ENCODE peak calls at places on chromosomes 3 and 15, in four cellular contexts. One of them, this sample, is unnamed.

GRCh38 chr3:41674449-41674848 is 287.5 kb downstream of the ULK4 start:
- DNase-seq in A549: no peak
- DNase-seq in HepG2: no peak
- DNase-seq in K562: no peak
- DNase-seq in this sample: peak; percentile 46

GRCh38 chr15:88900309-88900981 is 5.1 kb upstream of the HAPLN3 start:
- DNase-seq in A549: peak; percentile 80
- DNase-seq in HepG2: no peak
- DNase-seq in K562: no peak
- DNase-seq in this sample: peak; percentile 58

GRCh38 chr3:16319307-16319706 is 54.3 kb downstream of the OXNAD1 start:
- DNase-seq in A549: peak; percentile 33
- DNase-seq in HepG2: peak; percentile 25
- DNase-seq in K562: peak; percentile 84
- DNase-seq in this sample: no peak

GRCh38 chr3:197399486-197399885 is 101.1 kb upstream of the DLG1 start:
- DNase-seq in A549: no peak
- DNase-seq in HepG2: no peak
- DNase-seq in K562: no peak
- DNase-seq in this sample: no peak

GRCh38 chr3:191301017-191301416 is 28.2 kb upstream of the CCDC50 start:
- DNase-seq in A549: no peak
- DNase-seq in HepG2: no peak
- DNase-seq in K562: no peak
- DNase-seq in this sample: no peak

GRCh38 chr15:47349179-47349578 is 368.1 kb upstream of the SEMA6D start:
- DNase-seq in A549: no peak
- DNase-seq in HepG2: no peak
- DNase-seq in K562: no peak
- DNase-seq in this sample: no peak

GRCh38 chr15:60017538-60018199 is 13.6 kb downstream of the FOXB1 start:
- DNase-seq in A549: no peak
- DNase-seq in HepG2: no peak
- DNase-seq in K562: no peak
- DNase-seq in this sample: no peak

GRCh38 chr3:62529230-62529629 is 155.9 kb upstream of the FEZF2 start:
- DNase-seq in A549: peak; percentile 2
- DNase-seq in HepG2: peak; percentile 9
- DNase-seq in K562: peak; percentile 5
- DNase-seq in this sample: peak; percentile 8

GRCh38 chr3:188102861-188103547 is 51.0 kb upstream of the LPP start:
- DNase-seq in A549: no peak
- DNase-seq in HepG2: no peak
- DNase-seq in K562: no peak
- DNase-seq in this sample: peak; percentile 20

GRCh38 chr15:66483131-66483566 is 14.4 kb downstream of the SNAPC5 start:
- DNase-seq in A549: no peak
- DNase-seq in HepG2: no peak
- DNase-seq in K562: no peak
- DNase-seq in this sample: peak; percentile 52

GRCh38 chr3:125695688-125696087 is 100.4 kb upstream of the OSBPL11 start:
- DNase-seq in A549: no peak
- DNase-seq in HepG2: no peak
- DNase-seq in K562: no peak
- DNase-seq in this sample: no peak

GRCh38 chr3:184565421-184566211 is 4.0 kb downstream of the EPHB3 start:
- DNase-seq in A549: no peak
- DNase-seq in HepG2: no peak
- DNase-seq in K562: no peak
- DNase-seq in this sample: peak; percentile 90

GRCh38 chr3:180409170-180409569 is 192.8 kb upstream of the TTC14 start:
- DNase-seq in A549: no peak
- DNase-seq in HepG2: no peak
- DNase-seq in K562: no peak
- DNase-seq in this sample: no peak

GRCh38 chr15:60423540-60423939 is 25.8 kb upstream of the ANXA2 start:
- DNase-seq in A549: peak; percentile 80
- DNase-seq in HepG2: peak; percentile 44
- DNase-seq in K562: no peak
- DNase-seq in this sample: peak; percentile 92

GRCh38 chr3:141862279-141862816 is 14.1 kb upstream of the ATP1B3 start:
- DNase-seq in A549: no peak
- DNase-seq in HepG2: no peak
- DNase-seq in K562: no peak
- DNase-seq in this sample: no peak

GRCh38 chr3:28915711-28916481 is 365.0 kb upstream of the RBMS3 start:
- DNase-seq in A549: peak; percentile 59
- DNase-seq in HepG2: no peak
- DNase-seq in K562: no peak
- DNase-seq in this sample: peak; percentile 91

GRCh38 chr3:126360046-126360713 is 3.0 kb upstream of the KLF15 start:
- DNase-seq in A549: no peak
- DNase-seq in HepG2: no peak
- DNase-seq in K562: no peak
- DNase-seq in this sample: no peak

GRCh38 chr3:16828815-16829214 is 55.9 kb upstream of the PLCL2 start:
- DNase-seq in A549: peak; percentile 58
- DNase-seq in HepG2: no peak
- DNase-seq in K562: peak; percentile 21
- DNase-seq in this sample: peak; percentile 26

GRCh38 chr15:54660356-54660755 is 536.4 kb downstream of the RSL24D1 start:
- DNase-seq in A549: no peak
- DNase-seq in HepG2: no peak
- DNase-seq in K562: no peak
- DNase-seq in this sample: no peak

GRCh38 chr15:53808058-53808703 is 48.7 kb upstream of the WDR72 start:
- DNase-seq in A549: no peak
- DNase-seq in HepG2: peak; percentile 12
- DNase-seq in K562: peak; percentile 12
- DNase-seq in this sample: no peak

GRCh38 chr3:11452988-11453847 is 181.0 kb downstream of the ATG7 start:
- DNase-seq in A549: no peak
- DNase-seq in HepG2: peak; percentile 15
- DNase-seq in K562: no peak
- DNase-seq in this sample: peak; percentile 81

DNA sequence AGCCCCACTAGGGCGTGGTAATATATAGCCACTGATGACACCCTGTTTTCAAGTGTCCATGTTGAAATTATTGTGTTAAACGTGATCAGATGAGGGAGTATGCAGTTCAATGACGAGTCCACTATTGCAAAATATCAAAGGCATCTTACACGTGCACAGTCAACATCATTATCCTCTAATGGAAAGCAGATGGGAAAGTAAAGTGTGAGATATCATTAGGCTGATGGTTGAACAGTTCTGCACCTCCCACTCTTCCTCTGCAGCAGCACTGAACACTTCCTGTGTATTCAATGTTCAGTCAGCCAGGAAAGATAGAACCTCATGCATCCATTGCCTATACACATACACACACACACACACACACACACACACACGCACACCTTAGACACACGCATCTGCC is 431.8 kb upstream of the CCDC54 start:
- DNase-seq in A549: no peak
- DNase-seq in HepG2: no peak
- DNase-seq in K562: no peak
- DNase-seq in this sample: peak; percentile 20
- TF ChIP-seq MAZ in A549: no peak
- TF ChIP-seq MAZ in HepG2: no peak
- TF ChIP-seq MAZ in K562: no peak
- TF ChIP-seq MAZ in this sample: no peak

DNA sequence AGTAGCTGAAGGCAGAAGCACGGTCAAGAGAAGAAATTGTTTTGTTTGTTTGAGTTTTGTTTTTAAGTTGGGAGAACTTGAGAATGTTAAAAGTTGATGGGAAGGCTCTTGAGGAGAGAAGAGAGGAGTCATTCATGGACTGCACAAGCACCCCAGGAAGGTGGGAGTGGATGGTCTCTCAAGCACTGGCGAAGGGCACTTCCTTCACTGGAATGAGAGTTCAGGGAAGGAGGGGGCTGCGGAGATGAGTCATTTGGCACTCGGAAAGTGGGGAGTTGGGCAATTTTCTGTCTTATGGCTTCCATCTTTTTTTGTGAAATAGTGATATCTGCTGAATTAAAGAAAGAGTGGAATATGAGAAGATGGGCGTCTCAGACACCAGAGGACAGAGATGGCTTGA is 66.0 kb downstream of the ATP13A4 start:
- DNase-seq in A549: no peak
- DNase-seq in HepG2: no peak
- DNase-seq in K562: no peak
- DNase-seq in this sample: no peak
- TF ChIP-seq MAZ in A549: no peak
- TF ChIP-seq MAZ in HepG2: no peak
- TF ChIP-seq MAZ in K562: no peak
- TF ChIP-seq MAZ in this sample: no peak

GRCh38 chr15:83199288-83199687 is 8.3 kb downstream of the HDGFL3 start:
- DNase-seq in A549: no peak
- DNase-seq in HepG2: no peak
- DNase-seq in K562: no peak
- DNase-seq in this sample: no peak
- TF ChIP-seq MAZ in A549: no peak
- TF ChIP-seq MAZ in HepG2: no peak
- TF ChIP-seq MAZ in K562: no peak
- TF ChIP-seq MAZ in this sample: no peak

DNA sequence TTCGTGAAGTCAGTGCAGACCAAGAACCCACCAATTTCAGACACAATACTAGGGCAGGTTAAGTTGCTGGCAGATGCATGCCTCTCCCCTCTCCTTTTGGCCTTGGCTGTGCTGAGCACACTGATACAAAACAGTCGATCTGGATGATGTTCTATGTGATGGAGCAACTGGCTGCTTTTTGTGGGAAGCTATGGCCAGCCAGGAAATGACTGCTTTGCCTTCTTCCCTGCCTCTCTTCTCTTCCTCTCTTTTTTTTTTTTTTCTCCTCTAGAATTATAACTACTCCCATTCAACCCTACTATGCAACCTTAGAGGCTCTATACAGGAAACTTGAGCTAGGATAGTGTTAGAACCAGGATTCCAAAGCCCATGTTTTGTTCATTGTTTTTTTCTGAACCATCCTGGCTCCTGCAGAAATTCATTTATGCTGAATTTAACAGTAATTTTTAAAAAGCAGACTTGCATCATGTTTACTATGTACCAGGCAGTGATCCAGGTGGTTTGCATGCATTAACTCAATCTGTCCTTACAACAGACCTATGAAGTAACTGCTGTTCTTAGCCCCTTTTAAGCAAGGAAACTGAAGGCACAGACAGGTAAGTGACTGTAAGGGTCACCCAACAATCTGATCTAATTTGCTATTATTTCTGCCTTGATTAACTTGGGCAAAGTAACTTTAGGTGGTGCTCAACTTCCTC is 62.9 kb downstream of the PLD1 start:
- DNase-seq in A549: no peak
- DNase-seq in HepG2: no peak
- DNase-seq in K562: no peak
- DNase-seq in this sample: no peak
- TF ChIP-seq MAZ in A549: no peak
- TF ChIP-seq MAZ in HepG2: no peak
- TF ChIP-seq MAZ in K562: no peak
- TF ChIP-seq MAZ in this sample: no peak

DNA sequence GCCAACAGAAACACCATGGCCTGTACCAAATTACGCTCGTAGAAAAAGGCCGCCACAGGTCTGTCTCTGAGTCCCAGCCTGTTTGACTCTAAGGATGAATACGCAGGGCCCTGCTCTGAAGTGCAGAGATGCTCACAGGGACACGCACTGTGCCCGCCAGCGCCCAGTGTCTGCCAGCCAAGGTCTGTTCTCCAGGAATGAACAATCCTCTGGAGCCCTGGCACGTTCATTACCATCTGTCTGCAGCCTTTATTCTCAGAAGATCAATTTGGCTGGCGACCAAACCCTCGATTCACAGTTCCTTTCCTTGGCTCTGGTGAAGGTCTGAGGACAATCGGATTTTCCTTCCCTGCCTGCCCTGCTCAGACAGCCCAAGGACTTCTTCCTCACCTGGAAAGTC is 66.3 kb downstream of the NIPA2 start:
- DNase-seq in A549: no peak
- DNase-seq in HepG2: no peak
- DNase-seq in K562: no peak
- DNase-seq in this sample: no peak
- TF ChIP-seq MAZ in A549: no peak
- TF ChIP-seq MAZ in HepG2: no peak
- TF ChIP-seq MAZ in K562: no peak
- TF ChIP-seq MAZ in this sample: no peak